ENCODE peak calls at places on chromosome 6, in eight cellular contexts. Z is naive B cell; L is D341Med; R is activated CD8-positive, alpha-beta memory T cell treated with anti-CD3 and anti-CD28 coated beads for 1 hour; T is Calu3; O is stimulated activated CD4-positive, alpha-beta T cell treated with anti-CD3 and anti-CD28 coated beads, Interleukin-4, amount 100 ng/mL, for 1 hour; X is naive thymus-derived CD8-positive, alpha-beta T cell; H is GM10248. Q is an unnamed sample.
A peak's percentile ranks its signal among the peaks of the same experiment; 100 is the strongest.

GRCh38 chr6:139433647-139434419 is 59.4 kb upstream of the CITED2 start:
- DNase-seq in Z (no peak), L (no peak), R (no peak), T (no peak), O (no peak), X (no peak), H (no peak), Q (no peak)

GRCh38 chr6:41966961-41967311 is 25.3 kb upstream of the CCND3 start:
- DNase-seq in Z (no peak), L (no peak), R (no peak), T (peak; percentile 50), O (no peak), X (no peak), H (no peak), Q (no peak)

GRCh38 chr6:79250107-79250514 is 15.6 kb upstream of the HMGN3 start:
- DNase-seq in Z (no peak), L (no peak), R (no peak), T (no peak), O (no peak), X (no peak), H (peak; percentile 34), Q (peak; percentile 33)

GRCh38 chr6:34908194-34908593 is 19.1 kb downstream of the ANKS1A start:
- DNase-seq in Z (no peak), L (no peak), R (no peak), T (peak; percentile 45), O (no peak), X (no peak), H (no peak), Q (no peak)

GRCh38 chr6:101722481-101722880 is 329.0 kb downstream of the GRIK2 start:
- DNase-seq in Z (no peak), L (no peak), R (no peak), T (no peak), O (no peak), X (no peak), H (no peak), Q (no peak)

GRCh38 chr6:105893741-105894140 is 192.4 kb upstream of the PRDM1 start:
- DNase-seq in Z (no peak), L (no peak), R (no peak), T (no peak), O (no peak), X (no peak), H (no peak), Q (peak; percentile 72)

GRCh38 chr6:39391182-39391581 is 68.7 kb upstream of the KCNK16 start:
- DNase-seq in Z (no peak), L (no peak), R (no peak), T (no peak), O (no peak), X (no peak), H (no peak), Q (no peak)

GRCh38 chr6:43931201-43931600 is 161.2 kb downstream of the VEGFA start:
- DNase-seq in Z (no peak), L (no peak), R (no peak), T (no peak), O (no peak), X (no peak), H (no peak), Q (no peak)

GRCh38 chr6:111011360-111012142 is 29.7 kb downstream of the RPF2 start:
- DNase-seq in Z (peak; percentile 34), L (peak; percentile 55), R (no peak), T (peak; percentile 8), O (no peak), X (no peak), H (peak; percentile 58), Q (peak; percentile 40)

GRCh38 chr6:110036408-110037302 is 58.5 kb downstream of the GPR6 start:
- DNase-seq in Z (no peak), L (no peak), R (no peak), T (no peak), O (no peak), X (no peak), H (no peak), Q (no peak)

GRCh38 chr6:90619221-90619620 is 32.3 kb upstream of the MAP3K7 start:
- DNase-seq in Z (no peak), L (no peak), R (no peak), T (no peak), O (no peak), X (no peak), H (no peak), Q (no peak)

GRCh38 chr6:39642300-39642699 is 82.9 kb downstream of the KIF6 start:
- DNase-seq in Z (no peak), L (no peak), R (no peak), T (no peak), O (no peak), X (no peak), H (no peak), Q (no peak)

GRCh38 chr6:16168858-16169257 is 40.0 kb downstream of the MYLIP start:
- DNase-seq in Z (peak; percentile 22), L (no peak), R (no peak), T (no peak), O (no peak), X (no peak), H (no peak), Q (peak; percentile 48)

GRCh38 chr6:90315354-90315960 is 18.8 kb upstream of the BACH2 start:
- DNase-seq in Z (peak; percentile 87), L (no peak), R (no peak), T (no peak), O (no peak), X (no peak), H (no peak), Q (peak; percentile 92)

GRCh38 chr6:158414900-158415299 is 102.6 kb downstream of the TULP4 start:
- DNase-seq in Z (no peak), L (no peak), R (no peak), T (no peak), O (no peak), X (no peak), H (no peak), Q (no peak)

GRCh38 chr6:34516391-34517324 is 39.5 kb downstream of the SPDEF start:
- DNase-seq in Z (no peak), L (no peak), R (no peak), T (no peak), O (no peak), X (no peak), H (no peak), Q (no peak)

GRCh38 chr6:114055319-114055718 is 84.4 kb upstream of the HDAC2 start:
- DNase-seq in Z (no peak), L (no peak), R (no peak), T (no peak), O (no peak), X (no peak), H (no peak), Q (no peak)

GRCh38 chr6:73585566-73586415 is 65.0 kb upstream of the EEF1A1 start:
- DNase-seq in Z (peak; percentile 62), L (no peak), R (no peak), T (peak; percentile 55), O (no peak), X (peak; percentile 34), H (peak; percentile 62), Q (peak; percentile 70)

GRCh38 chr6:141403827-141404226 is 728.9 kb upstream of the GJE1 start:
- DNase-seq in Z (no peak), L (no peak), R (no peak), T (no peak), O (no peak), X (no peak), H (no peak), Q (no peak)

GRCh38 chr6:38095054-38095453 is 275.5 kb downstream of the ZFAND3 start:
- DNase-seq in Z (no peak), L (no peak), R (no peak), T (no peak), O (no peak), X (no peak), H (no peak), Q (no peak)

GRCh38 chr6:84269947-84270733 is 42.7 kb upstream of the CEP162 start:
- DNase-seq in Z (no peak), L (no peak), R (no peak), T (no peak), O (no peak), X (no peak), H (no peak), Q (no peak)

GRCh38 chr6:150172929-150173328 is 30.1 kb downstream of the PPP1R14C start:
- DNase-seq in Z (no peak), L (no peak), R (no peak), T (no peak), O (no peak), X (no peak), H (no peak), Q (no peak)

GRCh38 chr6:36501686-36502085 is 45.6 kb downstream of the STK38 start:
- DNase-seq in Z (no peak), L (no peak), R (no peak), T (no peak), O (no peak), X (no peak), H (no peak), Q (no peak)

GRCh38 chr6:52260634-52261033 is 16.3 kb upstream of the IL17F start:
- DNase-seq in Z (no peak), L (no peak), R (no peak), T (no peak), O (no peak), X (no peak), H (no peak), Q (no peak)